ENCODE peak calls at places on chromosome 11, in five cellular contexts. W is left lobe of liver, E is frontal cortex, U is ELR, L is AG09319. J is an unnamed sample.

GRCh38 chr11:126282361-126282741 is 542 bp upstream of the TIRAP start:
- DNase-seq in E (peak), W (no peak), U (peak), L (no peak), J (peak)

GRCh38 chr11:16862733-16863132 is 124.3 kb downstream of the C11orf58 start:
- DNase-seq in L (no peak), U (no peak), E (no peak), W (no peak), J (no peak)

GRCh38 chr11:8222820-8223512 is 40.7 kb downstream of the LMO1 start:
- DNase-seq in W (no peak), U (no peak), E (no peak), L (no peak), J (no peak)

GRCh38 chr11:12094872-12095800 is 15.3 kb upstream of the MICAL2 start:
- DNase-seq in L (no peak), E (no peak), U (no peak), W (no peak), J (no peak)

GRCh38 chr11:66885469-66886316 is 28.8 kb downstream of the LRFN4 start:
- DNase-seq in L (no peak), U (no peak), E (no peak), W (no peak), J (no peak)

GRCh38 chr11:104365676-104366075 is 201.7 kb upstream of the PDGFD start:
- DNase-seq in E (no peak), L (no peak), U (no peak), W (no peak), J (no peak)

GRCh38 chr11:7605544-7605943 is 67.8 kb downstream of the CYB5R2 start:
- DNase-seq in U (peak), W (no peak), L (no peak), E (no peak), J (no peak)

GRCh38 chr11:3626250-3626960 is 15.4 kb downstream of the ART5 start:
- DNase-seq in U (no peak), L (no peak), E (no peak), W (no peak), J (peak)

GRCh38 chr11:76672431-76673163 is 2.0 kb upstream of the LRRC32 start:
- DNase-seq in L (no peak), U (no peak), W (no peak), E (no peak), J (no peak)

J was measured in right lobe of liver.